ENCODE peak calls at places on chromosomes 1 and 21, in five cellular contexts. V is body of pancreas; I is uterus; Z is fibroblast of lung; J is CD8-positive, alpha-beta memory T cell. C is an unnamed sample.
A peak's percentile ranks its signal among the peaks of the same experiment; 100 is the strongest.

GRCh38 chr1:174990382-174990999 is 9.3 kb upstream of the CACYBP start:
- DNase-seq in J (no peak), V (peak; percentile 41), Z (no peak), I (peak; percentile 33), C (no peak)

GRCh38 chr1:37274896-37275631 is 199.3 kb upstream of the ZC3H12A start:
- DNase-seq in Z (no peak), J (no peak), I (no peak), V (no peak), C (no peak)

GRCh38 chr1:232596666-232597303 is 33.1 kb downstream of the SIPA1L2 start:
- DNase-seq in Z (no peak), I (no peak), J (no peak), V (no peak), C (no peak)

GRCh38 chr1:110535985-110536384 is 17.0 kb upstream of the KCNA10 start:
- DNase-seq in V (no peak), J (no peak), I (no peak), Z (no peak), C (no peak)

GRCh38 chr1:227131193-227131592 is 187.1 kb downstream of the CDC42BPA start:
- DNase-seq in J (no peak), V (peak; percentile 5), Z (peak; percentile 50), I (no peak), C (no peak)

GRCh38 chr1:181216571-181216994 is 128.1 kb downstream of the IER5 start:
- DNase-seq in I (no peak), J (no peak), V (no peak), Z (no peak), C (no peak)

GRCh38 chr1:234253732-234254131 is 119.5 kb upstream of the COA6 start:
- DNase-seq in Z (no peak), V (no peak), I (no peak), J (no peak), C (no peak)

GRCh38 chr1:8763888-8764287 is 53.6 kb downstream of the RERE start:
- DNase-seq in V (peak; percentile 7), I (peak; percentile 75), Z (no peak), J (no peak), C (no peak)

GRCh38 chr1:79090985-79091384 is 84.5 kb upstream of the ADGRL4 start:
- DNase-seq in I (no peak), Z (no peak), J (no peak), V (no peak), C (no peak)

GRCh38 chr1:42172394-42173133 is 8.0 kb upstream of the GUCA2A start:
- DNase-seq in I (peak; percentile 32), Z (no peak), J (no peak), V (peak; percentile 61), C (no peak)

GRCh38 chr1:228345201-228345930 is 61.3 kb downstream of the TRIM11 start:
- DNase-seq in I (peak; percentile 10), J (no peak), Z (no peak), V (no peak), C (no peak)

GRCh38 chr1:211939876-211940468 is 95.4 kb downstream of the INTS7 start:
- DNase-seq in V (no peak), Z (no peak), J (no peak), I (no peak), C (no peak)

GRCh38 chr1:156623946-156624813 is 5.0 kb downstream of the HAPLN2 start:
- DNase-seq in J (no peak), Z (peak; percentile 28), V (peak; percentile 49), I (peak; percentile 63), C (no peak)

GRCh38 chr1:223727541-223727940 is 15.2 kb downstream of the CAPN2 start:
- DNase-seq in Z (peak; percentile 85), V (no peak), I (no peak), J (no peak), C (no peak)

GRCh38 chr1:110189181-110189580 is 20.9 kb upstream of the KCNC4 start:
- DNase-seq in Z (no peak), I (no peak), V (no peak), J (no peak), C (no peak)

GRCh38 chr1:213772711-213773110 is 215.1 kb upstream of the PROX1 start:
- DNase-seq in V (no peak), I (no peak), J (no peak), Z (no peak), C (no peak)

GRCh38 chr1:27133990-27134389 is 20.9 kb downstream of the SLC9A1 start:
- DNase-seq in Z (no peak), V (no peak), I (no peak), J (no peak), C (no peak)

GRCh38 chr1:223421025-223421424 is 27.8 kb downstream of the CCDC185 start:
- DNase-seq in Z (no peak), J (no peak), V (peak; percentile 86), I (no peak), C (no peak)

GRCh38 chr1:228833911-228834631 is 98.8 kb downstream of the RHOU start:
- DNase-seq in J (no peak), V (no peak), Z (no peak), I (no peak), C (no peak)

GRCh38 chr1:61056674-61057439 is 25.5 kb upstream of the NFIA start:
- DNase-seq in V (peak; percentile 83), I (peak; percentile 54), Z (peak; percentile 36), J (no peak), C (no peak)

GRCh38 chr1:63730211-63730610 is 43.6 kb upstream of the ROR1 start:
- DNase-seq in J (no peak), I (no peak), Z (no peak), V (no peak), C (no peak)

GRCh38 chr1:205313681-205314308 is 7.8 kb downstream of the NUAK2 start:
- DNase-seq in J (no peak), V (peak; percentile 73), I (peak; percentile 30), Z (peak; percentile 91), C (no peak)

GRCh38 chr1:205306929-205307566 is 14.5 kb downstream of the NUAK2 start:
- DNase-seq in Z (no peak), V (no peak), J (no peak), I (no peak), C (no peak)

GRCh38 chr1:205312866-205313680 is 8.5 kb downstream of the NUAK2 start:
- DNase-seq in Z (no peak), I (no peak), V (no peak), J (no peak), C (no peak)

GRCh38 chr1:205310981-205311704 is 10.4 kb downstream of the NUAK2 start:
- DNase-seq in V (no peak), I (no peak), Z (no peak), J (no peak), C (no peak)

GRCh38 chr1:205309741-205310140 is 11.8 kb downstream of the NUAK2 start:
- DNase-seq in J (no peak), Z (no peak), V (no peak), I (no peak), C (no peak)
- H3K36me3 ChIP-seq in J (peaks cover 60% of the 10 kb centered on the region), Z (peaks cover 32% of the 10 kb centered on the region), V (peaks cover 32% of the 10 kb centered on the region), I (no peaks in the 10 kb centered on the region), C (peaks cover 10% of the 10 kb centered on the region)

GRCh38 chr1:7704214-7705047 is 66.7 kb upstream of the VAMP3 start:
- DNase-seq in Z (peak; percentile 85), J (peak; percentile 88), I (peak; percentile 92), V (peak; percentile 95), C (peak; percentile 54)

GRCh38 chr1:7707527-7707926 is 63.6 kb upstream of the VAMP3 start:
- DNase-seq in J (no peak), I (no peak), V (no peak), Z (peak; percentile 51), C (no peak)

GRCh38 chr1:7705048-7705907 is 65.8 kb upstream of the VAMP3 start:
- DNase-seq in I (peak; percentile 46), V (no peak), J (peak; percentile 40), Z (no peak), C (no peak)

GRCh38 chr1:7703321-7704213 is 67.5 kb upstream of the VAMP3 start:
- DNase-seq in J (peak; percentile 10), I (no peak), Z (no peak), V (no peak), C (no peak)

DNA sequence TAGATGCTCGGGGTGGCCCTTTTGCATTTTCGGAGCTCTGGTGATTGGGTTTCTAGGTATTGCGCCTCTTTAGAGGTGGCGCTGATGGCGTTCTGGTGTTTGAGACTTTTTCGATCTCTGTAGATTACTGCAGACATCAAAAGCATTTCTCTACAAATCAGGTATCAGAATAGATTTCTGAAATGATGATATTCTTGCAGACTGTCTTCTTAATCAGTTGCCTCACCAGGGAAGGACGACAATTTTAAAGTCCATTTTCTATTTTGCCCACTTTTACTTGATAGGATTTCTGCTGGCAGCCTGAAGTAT is 65.2 kb upstream of the VAMP3 start:
- DNase-seq in J (no peak), I (no peak), V (no peak), Z (no peak), C (no peak)
- H3K4me3 ChIP-seq in J (peak overlapping the region; percentile 47), I (peak overlapping the region; percentile 24), V (no peak overlapping the region), Z (no peak overlapping the region), C (peak overlapping the region; percentile 80)

DNA sequence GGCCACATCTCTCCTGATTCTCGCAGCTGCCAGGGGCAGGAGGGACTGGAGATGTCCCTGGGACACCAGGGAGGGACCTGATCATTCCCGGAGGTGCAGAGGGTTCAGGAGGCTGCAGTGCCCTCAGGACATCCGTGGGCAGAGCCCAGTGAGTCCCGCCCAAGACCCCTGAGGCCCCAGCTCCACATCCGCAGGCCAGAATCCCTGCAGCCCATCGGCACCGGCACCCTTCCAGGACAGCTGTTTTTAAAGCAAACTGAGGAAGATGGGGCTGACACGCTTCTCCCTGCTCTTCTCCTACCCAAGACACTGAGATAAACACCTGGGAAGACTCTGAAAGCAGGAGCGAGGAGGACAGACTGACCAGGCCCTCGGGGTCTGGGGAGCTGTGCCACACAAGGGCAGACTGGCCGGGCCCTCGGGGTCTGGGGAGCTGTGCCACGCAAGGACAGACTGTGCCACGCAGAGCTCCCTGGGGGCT is 25.5 kb downstream of the SLC19A1 start:
- DNase-seq in J (no peak), Z (no peak), I (no peak), V (no peak), C (no peak)
- H3K36me3 ChIP-seq in J (no peaks in the 10 kb centered on the region), Z (peaks cover 10% of the 10 kb centered on the region), I (no peaks in the 10 kb centered on the region), V (no peaks in the 10 kb centered on the region), C (peaks cover 3% of the 10 kb centered on the region)

GRCh38 chr21:38498057-38498833 is at the start of gene ERG:
- DNase-seq in Z (no peak), I (no peak), J (no peak), V (no peak), C (no peak)
- H3K4me3 ChIP-seq in Z (no peak within 1 kb of the TSS), I (peak within 1 kb of the TSS; percentile 22), J (no peak within 1 kb of the TSS), V (no peak within 1 kb of the TSS), C (no peak within 1 kb of the TSS)

DNA sequence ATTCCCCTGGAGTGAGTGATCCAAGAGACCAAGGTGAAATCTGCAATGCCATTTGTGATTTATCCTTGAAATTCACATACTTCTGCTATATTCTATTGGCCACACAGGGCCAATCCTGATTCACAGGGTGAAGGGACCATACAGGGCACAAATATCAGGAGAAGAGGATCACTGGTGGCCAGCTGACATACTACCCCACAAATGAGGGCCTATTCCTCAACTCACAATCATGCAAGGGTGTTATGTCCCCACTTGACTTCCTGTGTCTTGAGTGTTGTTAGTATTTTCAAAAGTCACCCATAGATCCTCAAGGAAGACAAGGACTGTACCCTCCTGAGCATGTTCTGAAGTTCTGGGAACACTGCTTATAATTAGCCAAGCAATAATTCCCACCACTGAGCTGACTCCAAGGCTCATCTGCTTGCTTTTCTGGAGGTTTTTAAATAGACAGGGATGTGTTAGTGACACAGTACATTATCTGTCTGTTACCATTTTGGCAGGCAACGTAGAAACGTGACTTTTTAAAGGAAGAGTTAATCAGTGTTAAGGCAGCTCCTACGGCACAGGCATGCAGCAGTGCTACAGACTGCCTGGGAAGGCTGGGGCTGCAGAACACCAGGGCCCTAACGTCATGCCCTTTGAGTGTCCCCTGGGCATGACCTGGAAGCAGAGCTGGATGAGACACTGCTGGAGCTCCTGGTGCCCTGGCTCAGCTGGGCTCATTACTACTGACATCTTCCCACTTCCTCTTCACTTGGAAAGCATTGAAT is 137.4 kb downstream of the FAM78B start:
- DNase-seq in V (no peak), I (no peak), J (no peak), Z (no peak), C (no peak)
- H3K36me3 ChIP-seq in V (no peaks in the 10 kb centered on the region), I (no peaks in the 10 kb centered on the region), J (no peaks in the 10 kb centered on the region), Z (no peaks in the 10 kb centered on the region), C (no peaks in the 10 kb centered on the region)